ENCODE peak calls at places on chromosomes 2 and 18, in four cellular contexts. R is foreskin fibroblast, V is ovary, Q is Peyer's patch. M is an unnamed sample.

GRCh38 chr2:18474690-18475089 is 85.8 kb downstream of the RDH14 start:
- DNase-seq in V (no peak), Q (no peak), R (no peak), M (no peak)

GRCh38 chr2:164146478-164146877 is 410.7 kb upstream of the FIGN start:
- DNase-seq in R (no peak), Q (no peak), V (no peak), M (no peak)

GRCh38 chr2:70133521-70134348 is 46.5 kb downstream of the PCBP1 start:
- DNase-seq in R (no peak), Q (no peak), V (no peak), M (no peak)

GRCh38 chr2:72010647-72011355 is 136.9 kb downstream of the CYP26B1 start:
- DNase-seq in R (no peak), Q (no peak), V (no peak), M (no peak)

GRCh38 chr2:134011936-134012586 is 241.8 kb upstream of the MGAT5 start:
- DNase-seq in V (no peak), R (no peak), Q (no peak), M (no peak)

GRCh38 chr2:120240901-120241429 is 11.7 kb upstream of the RALB start:
- DNase-seq in Q (peak; percentile 30), V (no peak), R (no peak), M (no peak)

GRCh38 chr2:219631925-219632757 is 4.7 kb downstream of the SLC4A3 start:
- DNase-seq in V (peak; percentile 26), Q (peak; percentile 48), R (no peak), M (no peak)

GRCh38 chr2:164065038-164065437 is 329.2 kb upstream of the FIGN start:
- DNase-seq in V (no peak), Q (no peak), R (no peak), M (no peak)

GRCh38 chr18:51753365-51754057 is 556.0 kb upstream of the MEX3C start:
- DNase-seq in R (no peak), V (no peak), Q (no peak), M (no peak)

GRCh38 chr18:51757525-51757924 is 560.0 kb upstream of the MEX3C start:
- DNase-seq in V (no peak), R (no peak), Q (no peak), M (no peak)

DNA sequence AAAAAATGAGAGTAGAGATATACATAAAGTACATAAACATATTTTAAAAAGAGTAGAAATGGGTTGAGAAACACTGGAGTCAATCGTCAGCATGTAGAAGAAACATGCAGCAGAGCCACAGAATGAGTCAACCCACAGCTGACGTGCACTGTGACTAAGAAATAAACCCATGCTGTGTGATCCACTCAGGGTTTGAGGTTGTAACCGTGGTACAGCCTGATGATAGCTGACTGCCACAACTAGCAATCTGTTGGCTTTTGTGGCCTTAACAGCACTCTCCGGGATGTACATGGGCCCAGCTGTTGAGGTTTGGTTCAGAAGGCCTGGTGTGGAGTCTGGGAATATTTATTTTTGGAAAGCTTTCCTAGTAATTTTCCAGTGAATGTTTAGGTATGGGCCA is 554.4 kb upstream of the MEX3C start:
- DNase-seq in R (no peak), Q (no peak), V (no peak), M (no peak)
- TF ChIP-seq CTCF in R (no peak), Q (no peak), V (no peak), M (no peak)

GRCh38 chr18:77108001-77108692 is 24.4 kb downstream of the MBP start:
- DNase-seq in V (peak; percentile 66), Q (no peak), R (peak; percentile 92), M (no peak)
- H3K4me3 ChIP-seq in V (no peak overlapping the region), Q (no peak overlapping the region), R (peak overlapping the region; percentile 2), M (no peak overlapping the region)

GRCh38 chr2:20600756-20601325 is 50.1 kb downstream of the HS1BP3 start:
- DNase-seq in Q (no peak), V (no peak), R (no peak), M (no peak)
- TF ChIP-seq CTCF in Q (peak; percentile 23), V (no peak), R (peak; percentile 43), M (peak; percentile 32)

GRCh38 chr2:144082777-144083176 is 437.1 kb downstream of the ZEB2 start:
- DNase-seq in R (no peak), V (no peak), Q (no peak), M (no peak)

GRCh38 chr2:144088863-144089262 is 431.1 kb downstream of the ZEB2 start:
- DNase-seq in V (no peak), Q (no peak), R (no peak), M (no peak)

GRCh38 chr2:144083211-144083610 is 436.7 kb downstream of the ZEB2 start:
- DNase-seq in R (peak; percentile 87), V (no peak), Q (no peak), M (no peak)

GRCh38 chr2:144084114-144084661 is 435.7 kb downstream of the ZEB2 start:
- DNase-seq in V (no peak), R (peak; percentile 67), Q (no peak), M (no peak)

GRCh38 chr2:144086965-144087364 is 433.0 kb downstream of the ZEB2 start:
- DNase-seq in Q (no peak), R (no peak), V (no peak), M (no peak)
- H3K4me3 ChIP-seq in Q (no peak overlapping the region), R (no peak overlapping the region), V (no peak overlapping the region), M (no peak overlapping the region)

GRCh38 chr18:37253424-37254255 is 312.0 kb downstream of the CELF4 start:
- DNase-seq in Q (peak; percentile 63), R (no peak), V (no peak), M (no peak)
- TF ChIP-seq CTCF in Q (no peak), R (no peak), V (no peak), M (no peak)